ENCODE peak calls at places on chromosomes 16 and 17, in ten cellular contexts. P, L, C, U, Q, W, R, K, X and N are unnamed samples.
A peak's percentile ranks its signal among the peaks of the same experiment; 100 is the strongest.

GRCh38 chr17:82967268-82968032 is 112.0 kb upstream of the METRNL start:
- DNase-seq in P (no peak), L (no peak), C (no peak), U (no peak), Q (no peak), W (no peak), R (no peak), K (no peak), X (no peak), N (no peak)

GRCh38 chr16:71467810-71468209 is 5.8 kb upstream of the ZNF23 start:
- DNase-seq in P (no peak), L (no peak), C (no peak), U (no peak), Q (peak; percentile 57), W (peak; percentile 61), R (no peak), K (peak; percentile 80), X (no peak), N (no peak)

GRCh38 chr17:72077326-72077960 is 43.4 kb upstream of the SOX9 start:
- DNase-seq in P (no peak), L (no peak), C (no peak), U (no peak), Q (no peak), W (no peak), R (no peak), K (no peak), X (no peak), N (no peak)

GRCh38 chr16:79728923-79729240 is 128.3 kb upstream of the MAF start:
- DNase-seq in P (no peak), L (no peak), C (no peak), U (no peak), Q (no peak), W (no peak), R (no peak), K (no peak), X (no peak), N (no peak)

GRCh38 chr16:89442990-89443726 is 47.2 kb downstream of the ANKRD11 start:
- DNase-seq in P (no peak), L (peak; percentile 70), C (peak; percentile 39), U (no peak), Q (no peak), W (peak; percentile 67), R (peak; percentile 43), K (no peak), X (peak; percentile 65), N (peak; percentile 68)

GRCh38 chr17:1160591-1161041 is 19.2 kb downstream of the ABR start:
- DNase-seq in P (no peak), L (no peak), C (no peak), U (no peak), Q (no peak), W (no peak), R (no peak), K (peak; percentile 71), X (peak; percentile 46), N (no peak)

GRCh38 chr17:72536788-72537187 is 416.0 kb downstream of the SOX9 start:
- DNase-seq in P (no peak), L (no peak), C (no peak), U (no peak), Q (no peak), W (no peak), R (no peak), K (no peak), X (no peak), N (no peak)

GRCh38 chr16:85436636-85437160 is 176.4 kb upstream of the GSE1 start:
- DNase-seq in P (no peak), L (peak; percentile 81), C (no peak), U (no peak), Q (no peak), W (peak; percentile 88), R (peak; percentile 83), K (peak; percentile 83), X (no peak), N (no peak)

GRCh38 chr17:81508639-81509047 is 4.0 kb downstream of the ACTG1 start:
- DNase-seq in P (no peak), L (no peak), C (no peak), U (no peak), Q (no peak), W (no peak), R (no peak), K (peak; percentile 76), X (no peak), N (no peak)

GRCh38 chr16:83900611-83901010 is 1.7 kb downstream of the MLYCD start:
- DNase-seq in P (no peak), L (no peak), C (no peak), U (no peak), Q (no peak), W (no peak), R (no peak), K (no peak), X (no peak), N (no peak)

GRCh38 chr17:81575836-81576235 is 23.7 kb upstream of the FAAP100 start:
- DNase-seq in P (no peak), L (no peak), C (no peak), U (no peak), Q (no peak), W (no peak), R (no peak), K (no peak), X (no peak), N (no peak)

GRCh38 chr17:7903154-7904103 is 12.7 kb downstream of the RNF227 start:
- DNase-seq in P (no peak), L (no peak), C (no peak), U (no peak), Q (no peak), W (no peak), R (no peak), K (peak; percentile 75), X (no peak), N (no peak)

GRCh38 chr17:9018731-9019130 is 2.6 kb upstream of the NTN1 start:
- DNase-seq in P (no peak), L (no peak), C (no peak), U (no peak), Q (no peak), W (no peak), R (no peak), K (no peak), X (no peak), N (no peak)

GRCh38 chr17:12632785-12633184 is 32.9 kb upstream of the MYOCD start:
- DNase-seq in P (no peak), L (no peak), C (no peak), U (no peak), Q (no peak), W (no peak), R (no peak), K (no peak), X (no peak), N (no peak)

GRCh38 chr16:30924086-30924714 is 828 bp downstream of the FBXL19 start:
- DNase-seq in P (no peak), L (peak; percentile 29), C (no peak), U (no peak), Q (no peak), W (no peak), R (peak; percentile 49), K (peak; percentile 42), X (no peak), N (no peak)

GRCh38 chr17:50205931-50206505 is 4.6 kb upstream of the COL1A1 start:
- DNase-seq in P (no peak), L (no peak), C (no peak), U (no peak), Q (no peak), W (no peak), R (peak; percentile 21), K (no peak), X (no peak), N (no peak)

GRCh38 chr17:16135461-16135860 is 79.9 kb downstream of the NCOR1 start:
- DNase-seq in P (no peak), L (no peak), C (no peak), U (no peak), Q (no peak), W (no peak), R (no peak), K (no peak), X (no peak), N (no peak)

GRCh38 chr17:17763734-17764133 is 73.1 kb downstream of the SREBF1 start:
- DNase-seq in P (no peak), L (no peak), C (no peak), U (no peak), Q (no peak), W (no peak), R (no peak), K (no peak), X (no peak), N (no peak)

GRCh38 chr17:73062726-73063125 is 29.8 kb downstream of the SLC39A11 start:
- DNase-seq in P (no peak), L (no peak), C (no peak), U (no peak), Q (no peak), W (no peak), R (no peak), K (no peak), X (no peak), N (no peak)

GRCh38 chr16:11333696-11334095 is 11.6 kb upstream of the RMI2 start:
- DNase-seq in P (no peak), L (no peak), C (no peak), U (no peak), Q (no peak), W (no peak), R (peak; percentile 39), K (peak; percentile 49), X (no peak), N (no peak)